ENCODE peak calls at places on chromosomes 2 and 18, in seven cellular contexts. R is cardiac muscle cell, G is left lung, X is heart left ventricle, D is DND-41, M is heart right ventricle, K is IMR-90. U is an unnamed sample.
A peak's percentile ranks its signal among the peaks of the same experiment; 100 is the strongest.

GRCh38 chr2:45152691-45153090 is 143.4 kb upstream of the SIX2 start:
- DNase-seq in R (no peak), G (no peak), X (no peak), D (no peak), M (no peak), K (no peak), U (no peak)

GRCh38 chr2:102801098-102801718 is 39.4 kb downstream of the TMEM182 start:
- DNase-seq in R (peak; percentile 43), G (no peak), X (peak; percentile 82), D (peak; percentile 44), M (peak; percentile 42), K (peak; percentile 22), U (no peak)

GRCh38 chr2:168327328-168327727 is 79.9 kb upstream of the STK39 start:
- DNase-seq in R (no peak), G (no peak), X (no peak), D (no peak), M (no peak), K (no peak), U (no peak)

GRCh38 chr2:207126724-207127314 is 38.9 kb downstream of the KLF7 start:
- DNase-seq in R (peak; percentile 36), G (no peak), X (no peak), D (no peak), M (no peak), K (peak; percentile 57), U (no peak)

GRCh38 chr2:109542384-109542783 is 71.4 kb downstream of the SEPTIN10 start:
- DNase-seq in R (no peak), G (no peak), X (no peak), D (no peak), M (no peak), K (peak; percentile 53), U (no peak)

GRCh38 chr2:173963323-173963816 is 1.8 kb downstream of the SP3 start:
- DNase-seq in R (peak; percentile 81), G (no peak), X (no peak), D (peak; percentile 70), M (no peak), K (peak; percentile 75), U (peak; percentile 73)

GRCh38 chr2:55923091-55923977 is at the start of gene EFEMP1:
- DNase-seq in R (peak; percentile 87), G (peak; percentile 85), X (peak; percentile 53), D (no peak), M (peak; percentile 64), K (peak; percentile 62), U (no peak)

GRCh38 chr18:45775241-45775676 is 50.2 kb upstream of the SIGLEC15 start:
- DNase-seq in R (peak; percentile 94), G (peak; percentile 72), X (peak; percentile 77), D (no peak), M (peak; percentile 78), K (peak; percentile 63), U (peak; percentile 8)

GRCh38 chr2:177670791-177671528 is 278.4 kb downstream of the AGPS start:
- DNase-seq in R (no peak), G (no peak), X (no peak), D (no peak), M (no peak), K (no peak), U (no peak)

GRCh38 chr2:101832114-101832513 is 134.6 kb downstream of the MAP4K4 start:
- DNase-seq in R (no peak), G (no peak), X (no peak), D (no peak), M (no peak), K (no peak), U (no peak)

GRCh38 chr2:190180313-190181065 is 118.0 kb upstream of the MSTN start:
- DNase-seq in R (peak; percentile 32), G (peak; percentile 56), X (peak; percentile 83), D (no peak), M (peak; percentile 71), K (no peak), U (no peak)

GRCh38 chr2:49914281-49914680 is 760.0 kb upstream of the FSHR start:
- DNase-seq in R (no peak), G (no peak), X (no peak), D (no peak), M (no peak), K (no peak), U (no peak)

GRCh38 chr2:20524412-20525040 is 77.7 kb downstream of the RHOB start:
- DNase-seq in R (peak; percentile 61), G (peak; percentile 39), X (peak; percentile 82), D (no peak), M (peak; percentile 71), K (no peak), U (no peak)

GRCh38 chr2:219496781-219497494 is 1.8 kb upstream of the GMPPA start:
- DNase-seq in R (peak; percentile 21), G (no peak), X (no peak), D (no peak), M (peak; percentile 43), K (no peak), U (no peak)

GRCh38 chr2:54899576-54900200 is 150.6 kb downstream of the RTN4 start:
- DNase-seq in R (peak; percentile 76), G (no peak), X (no peak), D (no peak), M (no peak), K (peak; percentile 70), U (no peak)

GRCh38 chr18:59818769-59819168 is 81.0 kb upstream of the PMAIP1 start:
- DNase-seq in R (no peak), G (no peak), X (no peak), D (no peak), M (no peak), K (no peak), U (no peak)

GRCh38 chr2:86054539-86055082 is 51.1 kb downstream of the POLR1A start:
- DNase-seq in R (no peak), G (no peak), X (no peak), D (no peak), M (no peak), K (peak; percentile 52), U (no peak)

GRCh38 chr18:77145364-77145901 is 12.8 kb upstream of the MBP start:
- DNase-seq in R (no peak), G (no peak), X (no peak), D (no peak), M (no peak), K (no peak), U (no peak)

GRCh38 chr2:217117523-217117922 is 257.7 kb upstream of the TNP1 start:
- DNase-seq in R (no peak), G (no peak), X (no peak), D (no peak), M (no peak), K (no peak), U (no peak)

GRCh38 chr2:54586062-54586982 is 130.2 kb downstream of the SPTBN1 start:
- DNase-seq in R (peak; percentile 50), G (no peak), X (no peak), D (no peak), M (no peak), K (peak; percentile 55), U (no peak)

GRCh38 chr18:79496978-79497637 is 101.4 kb downstream of the NFATC1 start:
- DNase-seq in R (peak; percentile 91), G (peak; percentile 27), X (peak; percentile 37), D (no peak), M (no peak), K (peak; percentile 57), U (no peak)

GRCh38 chr2:146874260-146874658 is 970.6 kb upstream of the ACVR2A start:
- DNase-seq in R (peak; percentile 63), G (no peak), X (no peak), D (no peak), M (no peak), K (no peak), U (no peak)

GRCh38 chr2:136363921-136364320 is 246.0 kb upstream of the CXCR4 start:
- DNase-seq in R (peak; percentile 10), G (no peak), X (no peak), D (no peak), M (no peak), K (no peak), U (no peak)

GRCh38 chr18:72898870-72899840 is 31.4 kb upstream of the NETO1 start:
- DNase-seq in R (no peak), G (no peak), X (no peak), D (no peak), M (no peak), K (no peak), U (no peak)

GRCh38 chr18:3816601-3817363 is 366.8 kb downstream of the TGIF1 start:
- DNase-seq in R (peak; percentile 96), G (no peak), X (no peak), D (no peak), M (no peak), K (peak; percentile 99), U (no peak)

GRCh38 chr2:238868067-238868524 is 20.2 kb downstream of the TWIST2 start:
- DNase-seq in R (peak; percentile 49), G (no peak), X (no peak), D (no peak), M (no peak), K (no peak), U (no peak)

GRCh38 chr2:238868616-238869292 is 20.9 kb downstream of the TWIST2 start:
- DNase-seq in R (peak; percentile 82), G (peak; percentile 76), X (no peak), D (no peak), M (peak; percentile 50), K (peak; percentile 64), U (no peak)

GRCh38 chr2:238865015-238865719 is 17.3 kb downstream of the TWIST2 start:
- DNase-seq in R (no peak), G (no peak), X (no peak), D (no peak), M (no peak), K (no peak), U (no peak)

GRCh38 chr2:238865744-238866355 is 18.0 kb downstream of the TWIST2 start:
- DNase-seq in R (no peak), G (no peak), X (no peak), D (no peak), M (no peak), K (no peak), U (no peak)

GRCh38 chr2:238866656-238867277 is 18.9 kb downstream of the TWIST2 start:
- DNase-seq in R (no peak), G (no peak), X (no peak), D (no peak), M (no peak), K (no peak), U (no peak)
- H3K4me3 ChIP-seq in R (no peak overlapping the region), G (no peak overlapping the region), X (no peak overlapping the region), D (no peak overlapping the region), M (no peak overlapping the region), K (no peak overlapping the region), U (no peak overlapping the region)

DNA sequence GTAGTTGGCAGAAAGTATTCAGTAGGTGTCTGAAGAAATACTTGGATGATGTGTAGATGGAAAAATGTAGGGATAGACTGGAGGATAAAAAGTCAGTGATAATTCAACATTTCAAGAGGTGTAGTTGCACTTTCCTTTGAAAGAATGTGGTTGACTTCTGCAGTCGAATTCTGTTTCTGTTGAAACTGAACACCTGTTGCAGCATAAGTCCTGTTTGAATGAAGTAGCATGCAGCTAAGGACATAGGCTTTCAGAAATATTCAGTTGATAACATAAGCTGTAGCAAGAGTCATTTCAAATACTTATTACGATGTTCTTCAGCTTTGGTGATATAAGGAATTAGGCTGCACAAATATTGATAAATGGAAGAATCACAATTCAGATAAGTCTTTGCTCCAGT is 337.9 kb upstream of the LRRTM1 start:
- DNase-seq in R (no peak), G (no peak), X (no peak), D (no peak), M (no peak), K (no peak), U (no peak)
- H3K4me1 ChIP-seq in R (peaks cover 11% of the 10 kb centered on the region), G (no peaks in the 10 kb centered on the region), X (no peaks in the 10 kb centered on the region), D (no peaks in the 10 kb centered on the region), M (no peaks in the 10 kb centered on the region), K (no peaks in the 10 kb centered on the region), U (no peaks in the 10 kb centered on the region)

GRCh38 chr2:239717319-239717675 is 307.8 kb downstream of the NDUFA10 start:
- DNase-seq in R (no peak), G (no peak), X (no peak), D (no peak), M (no peak), K (no peak), U (no peak)
- H3K9me3 ChIP-seq in R (no peaks in the 10 kb centered on the region), G (peaks cover 20% of the 10 kb centered on the region), X (no peaks in the 10 kb centered on the region), D (peaks cover 8% of the 10 kb centered on the region), M (peaks cover 17% of the 10 kb centered on the region), K (peaks cover 37% of the 10 kb centered on the region), U (peaks cover 10% of the 10 kb centered on the region)

GRCh38 chr2:233740875-233741274 is 12.0 kb downstream of the UGT1A3 start:
- DNase-seq in R (no peak), G (no peak), X (no peak), D (no peak), M (no peak), K (no peak), U (no peak)
- H3K4me3 ChIP-seq in R (no peak overlapping the region), G (no peak overlapping the region), X (no peak overlapping the region), D (no peak overlapping the region), M (no peak overlapping the region), K (no peak overlapping the region), U (no peak overlapping the region)

U was measured in CD8-positive, alpha-beta memory T cell.